ENCODE peak calls at places on chromosomes 7 and 10, in four cellular contexts. F is HepG2, N is H1, Q is GM12878. S is an unnamed sample.
A peak's percentile ranks its signal among the peaks of the same experiment; 100 is the strongest.

GRCh38 chr7:25073451-25073850 is 51.6 kb downstream of the CYCS start:
- DNase-seq in F (peak; percentile 55), N (no peak), Q (no peak), S (no peak)

GRCh38 chr10:93068411-93069244 is 5.1 kb upstream of the CYP26A1 start:
- DNase-seq in F (no peak), N (no peak), Q (no peak), S (no peak)

GRCh38 chr7:42774436-42774835 is 137.4 kb downstream of the C7orf25 start:
- DNase-seq in F (no peak), N (no peak), Q (no peak), S (no peak)

GRCh38 chr7:155439311-155440017 is 18.5 kb upstream of the EN2 start:
- DNase-seq in F (no peak), N (no peak), Q (no peak), S (no peak)

GRCh38 chr7:100153713-100154519 is 4.6 kb downstream of the TRAPPC14 start:
- DNase-seq in F (no peak), N (no peak), Q (no peak), S (no peak)

GRCh38 chr7:41881313-41882130 is 178.6 kb upstream of the INHBA start:
- DNase-seq in F (no peak), N (no peak), Q (peak; percentile 98), S (no peak)

GRCh38 chr7:26329520-26330269 is 38.0 kb downstream of the SNX10 start:
- DNase-seq in F (no peak), N (no peak), Q (no peak), S (no peak)

GRCh38 chr10:117175215-117175900 is 21.9 kb upstream of the KCNK18 start:
- DNase-seq in F (no peak), N (no peak), Q (no peak), S (no peak)

GRCh38 chr7:140314571-140315480 is 83.5 kb downstream of the SLC37A3 start:
- DNase-seq in F (no peak), N (no peak), Q (no peak), S (no peak)

GRCh38 chr10:33270971-33271370 is 63.5 kb downstream of the NRP1 start:
- DNase-seq in F (no peak), N (no peak), Q (no peak), S (no peak)

DNA sequence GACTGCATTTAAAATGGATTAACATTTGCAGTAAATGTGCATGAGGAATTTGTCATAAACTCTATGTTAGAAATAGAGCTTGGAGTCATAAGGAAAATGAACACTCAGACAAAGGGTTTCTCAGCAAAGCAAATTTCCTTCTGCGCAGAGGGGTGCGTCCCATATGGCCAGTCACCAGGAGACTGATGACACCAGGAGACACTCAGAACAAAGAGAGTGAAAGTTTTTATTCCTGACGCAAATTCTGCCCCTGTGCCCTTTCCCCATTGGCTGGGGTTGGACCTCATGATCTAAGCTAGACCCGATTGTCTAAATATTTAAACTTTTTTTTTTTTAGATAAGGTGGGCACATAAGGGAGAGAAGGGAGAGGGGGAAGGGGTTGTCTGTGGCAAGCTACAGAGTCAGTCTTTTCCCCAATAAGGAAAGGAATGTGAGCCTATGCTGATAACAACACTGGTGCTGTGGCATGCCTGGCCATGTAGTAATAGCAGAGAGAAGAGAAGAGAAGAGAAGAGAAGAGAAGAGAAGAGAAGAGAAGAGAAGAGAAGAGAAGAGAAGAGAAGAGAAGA is 202.0 kb downstream of the POM121L12 start:
- DNase-seq in F (no peak), N (no peak), Q (no peak), S (no peak)
- H3K4me3 ChIP-seq in F (no peak overlapping the region), N (no peak overlapping the region), Q (no peak overlapping the region), S (no peak overlapping the region)

GRCh38 chr10:87659571-87660483 is at the start of gene PAPSS2:
- DNase-seq in F (no peak), N (no peak), Q (no peak), S (no peak)
- TF ChIP-seq SUZ12 in F (no peak), N (no peak), Q (peak; percentile 83), S (no peak)

GRCh38 chr10:74153123-74153522 is 2.1 kb downstream of the ADK start:
- DNase-seq in F (peak; percentile 58), N (no peak), Q (no peak), S (no peak)
- H3K4me3 ChIP-seq in F (no peak overlapping the region), N (no peak overlapping the region), Q (peak overlapping the region; percentile 68), S (no peak overlapping the region)

DNA sequence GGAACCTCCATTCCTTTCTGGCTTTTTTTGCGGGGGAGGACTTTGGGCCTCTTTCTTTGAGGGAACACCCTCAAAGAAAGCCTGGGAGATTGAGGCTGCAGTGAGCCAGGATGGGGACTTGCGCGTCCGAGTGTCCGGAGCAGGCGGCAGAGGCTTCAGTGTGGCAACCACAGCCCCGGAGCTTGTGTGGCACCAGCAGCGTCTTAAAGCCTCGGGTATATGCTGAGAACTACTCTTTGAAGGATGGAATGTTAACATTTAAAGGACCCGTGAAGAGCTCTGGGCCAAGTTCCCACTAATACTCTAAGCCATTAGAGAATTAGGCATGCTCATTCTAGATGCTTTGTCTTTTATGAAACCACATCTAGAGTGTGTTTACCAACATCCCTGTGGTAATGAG is 168.2 kb downstream of the SEPTIN7 start:
- DNase-seq in F (no peak), N (no peak), Q (no peak), S (no peak)
- TF ChIP-seq SUZ12 in F (no peak), N (no peak), Q (no peak), S (no peak)

GRCh38 chr10:21421794-21422193 is 103.7 kb downstream of the SKIDA1 start:
- DNase-seq in F (no peak), N (no peak), Q (no peak), S (no peak)
- H3K4me3 ChIP-seq in F (no peak overlapping the region), N (no peak overlapping the region), Q (no peak overlapping the region), S (no peak overlapping the region)

GRCh38 chr10:6843477-6843876 is 263.4 kb upstream of the PRKCQ start:
- DNase-seq in F (no peak), N (no peak), Q (peak; percentile 1), S (no peak)
- TF ChIP-seq SUZ12 in F (no peak), N (no peak), Q (no peak), S (no peak)

GRCh38 chr7:128909605-128910568 is 622 bp downstream of the KCP start:
- DNase-seq in F (no peak), N (no peak), Q (no peak), S (no peak)
- H3K4me3 ChIP-seq in F (no peak overlapping the region), N (peak overlapping the region; percentile 52), Q (no peak overlapping the region), S (peak overlapping the region; percentile 68)